ENCODE peak calls at places on chromosomes 7 and 10, in five cellular contexts. One of them, this sample, is unnamed.

GRCh38 chr7:124603066-124603465 is 162.5 kb downstream of the GPR37 start:
- DNase-seq in H9: no peak
- DNase-seq in mesenchymal stem cell: no peak
- DNase-seq in neuronal stem cell: no peak
- DNase-seq in H1: no peak
- DNase-seq in this sample: no peak

GRCh38 chr7:45721949-45722598 is 147.9 kb downstream of the ADCY1 start:
- DNase-seq in H9: peak; percentile 28
- DNase-seq in mesenchymal stem cell: no peak
- DNase-seq in neuronal stem cell: no peak
- DNase-seq in H1: no peak
- DNase-seq in this sample: no peak

GRCh38 chr7:43649755-43650274 is 66.9 kb downstream of the STK17A start:
- DNase-seq in H9: no peak
- DNase-seq in mesenchymal stem cell: peak; percentile 40
- DNase-seq in neuronal stem cell: no peak
- DNase-seq in H1: no peak
- DNase-seq in this sample: no peak

GRCh38 chr7:155233703-155234492 is 63.8 kb upstream of the INSIG1 start:
- DNase-seq in H9: no peak
- DNase-seq in mesenchymal stem cell: no peak
- DNase-seq in neuronal stem cell: no peak
- DNase-seq in H1: no peak
- DNase-seq in this sample: peak; percentile 39

GRCh38 chr10:123986736-123987135 is 95.1 kb upstream of the CPXM2 start:
- DNase-seq in H9: no peak
- DNase-seq in mesenchymal stem cell: no peak
- DNase-seq in neuronal stem cell: no peak
- DNase-seq in H1: no peak
- DNase-seq in this sample: no peak

GRCh38 chr7:36127075-36127740 is 25.8 kb upstream of the EEPD1 start:
- DNase-seq in H9: no peak
- DNase-seq in mesenchymal stem cell: peak; percentile 34
- DNase-seq in neuronal stem cell: no peak
- DNase-seq in H1: no peak
- DNase-seq in this sample: no peak

GRCh38 chr7:1432411-1433082 is 26.7 kb downstream of the MICALL2 start:
- DNase-seq in H9: peak; percentile 71
- DNase-seq in mesenchymal stem cell: peak; percentile 56
- DNase-seq in neuronal stem cell: peak; percentile 78
- DNase-seq in H1: peak; percentile 97
- DNase-seq in this sample: peak; percentile 84

GRCh38 chr7:48154792-48155413 is 16.4 kb upstream of the ABCA13 start:
- DNase-seq in H9: no peak
- DNase-seq in mesenchymal stem cell: peak; percentile 61
- DNase-seq in neuronal stem cell: no peak
- DNase-seq in H1: no peak
- DNase-seq in this sample: peak; percentile 77

GRCh38 chr10:91287276-91287675 is 66.8 kb downstream of the PCGF5 start:
- DNase-seq in H9: no peak
- DNase-seq in mesenchymal stem cell: no peak
- DNase-seq in neuronal stem cell: no peak
- DNase-seq in H1: no peak
- DNase-seq in this sample: no peak

GRCh38 chr7:149559711-149560110 is 62.1 kb upstream of the ZNF746 start:
- DNase-seq in H9: no peak
- DNase-seq in mesenchymal stem cell: peak; percentile 56
- DNase-seq in neuronal stem cell: no peak
- DNase-seq in H1: no peak
- DNase-seq in this sample: peak; percentile 73

GRCh38 chr10:96043895-96044580 is 655 bp downstream of the CCNJ start:
- DNase-seq in H9: peak; percentile 49
- DNase-seq in mesenchymal stem cell: peak; percentile 69
- DNase-seq in neuronal stem cell: peak; percentile 50
- DNase-seq in H1: peak; percentile 71
- DNase-seq in this sample: peak; percentile 50
- H2AFZ ChIP-seq in H9: no peak overlapping the region
- H2AFZ ChIP-seq in mesenchymal stem cell: peak overlapping the region; percentile 88
- H2AFZ ChIP-seq in neuronal stem cell: peak overlapping the region; percentile 97
- H2AFZ ChIP-seq in H1: no peak overlapping the region
- H2AFZ ChIP-seq in this sample: peak overlapping the region; percentile 96

GRCh38 chr10:107814865-107815487 is 650.5 kb upstream of the SORCS1 start:
- DNase-seq in H9: peak; percentile 70
- DNase-seq in mesenchymal stem cell: peak; percentile 58
- DNase-seq in neuronal stem cell: peak; percentile 56
- DNase-seq in H1: peak; percentile 69
- DNase-seq in this sample: no peak
- H2BK12ac ChIP-seq in H9: no peak overlapping the region
- H2BK12ac ChIP-seq in mesenchymal stem cell: no peak overlapping the region
- H2BK12ac ChIP-seq in neuronal stem cell: no peak overlapping the region
- H2BK12ac ChIP-seq in H1: no peak overlapping the region
- H2BK12ac ChIP-seq in this sample: no peak overlapping the region

GRCh38 chr10:132408823-132409666 is 12.0 kb downstream of the PWWP2B start:
- DNase-seq in H9: no peak
- DNase-seq in mesenchymal stem cell: no peak
- DNase-seq in neuronal stem cell: no peak
- DNase-seq in H1: no peak
- DNase-seq in this sample: peak; percentile 23

GRCh38 chr10:132407243-132407746 is 10.3 kb downstream of the PWWP2B start:
- DNase-seq in H9: no peak
- DNase-seq in mesenchymal stem cell: no peak
- DNase-seq in neuronal stem cell: no peak
- DNase-seq in H1: no peak
- DNase-seq in this sample: peak; percentile 45

GRCh38 chr10:132406750-132407149 is 9.8 kb downstream of the PWWP2B start:
- DNase-seq in H9: no peak
- DNase-seq in mesenchymal stem cell: no peak
- DNase-seq in neuronal stem cell: no peak
- DNase-seq in H1: no peak
- DNase-seq in this sample: no peak

GRCh38 chr10:132408367-132408781 is 11.4 kb downstream of the PWWP2B start:
- DNase-seq in H9: peak; percentile 58
- DNase-seq in mesenchymal stem cell: peak; percentile 52
- DNase-seq in neuronal stem cell: no peak
- DNase-seq in H1: no peak
- DNase-seq in this sample: no peak

GRCh38 chr10:132407846-132408278 is 10.9 kb downstream of the PWWP2B start:
- DNase-seq in H9: peak; percentile 88
- DNase-seq in mesenchymal stem cell: peak; percentile 80
- DNase-seq in neuronal stem cell: no peak
- DNase-seq in H1: peak; percentile 91
- DNase-seq in this sample: peak; percentile 87
- H2AFZ ChIP-seq in H9: no peak overlapping the region
- H2AFZ ChIP-seq in mesenchymal stem cell: no peak overlapping the region
- H2AFZ ChIP-seq in neuronal stem cell: no peak overlapping the region
- H2AFZ ChIP-seq in H1: no peak overlapping the region
- H2AFZ ChIP-seq in this sample: peak overlapping the region; percentile 56

DNA sequence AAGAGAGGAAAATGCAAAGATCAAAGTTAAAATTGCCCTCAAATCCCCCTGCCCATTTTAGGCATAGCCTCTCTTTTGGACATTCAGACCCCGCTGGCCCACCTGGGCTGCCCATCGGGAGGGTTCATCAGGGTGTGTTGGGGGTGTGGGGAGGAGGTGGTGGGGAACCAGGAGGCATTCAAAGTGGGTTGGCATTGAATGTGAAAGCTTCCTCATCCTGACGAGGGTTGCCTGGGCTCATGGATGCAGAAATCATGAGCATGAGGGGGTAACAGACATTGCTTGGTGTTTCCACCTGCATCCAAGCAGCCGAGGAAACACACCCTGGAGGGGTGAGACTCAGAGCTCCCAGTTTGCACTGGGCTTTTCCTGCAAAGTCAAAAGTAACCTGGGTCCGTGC is 20.6 kb downstream of the BTBD16 start:
- DNase-seq in H9: no peak
- DNase-seq in mesenchymal stem cell: no peak
- DNase-seq in neuronal stem cell: no peak
- DNase-seq in H1: no peak
- DNase-seq in this sample: no peak
- H2BK12ac ChIP-seq in H9: no peak overlapping the region
- H2BK12ac ChIP-seq in mesenchymal stem cell: no peak overlapping the region
- H2BK12ac ChIP-seq in neuronal stem cell: no peak overlapping the region
- H2BK12ac ChIP-seq in H1: no peak overlapping the region
- H2BK12ac ChIP-seq in this sample: no peak overlapping the region

GRCh38 chr10:3954615-3955014 is 169.6 kb upstream of the KLF6 start:
- DNase-seq in H9: no peak
- DNase-seq in mesenchymal stem cell: no peak
- DNase-seq in neuronal stem cell: no peak
- DNase-seq in H1: no peak
- DNase-seq in this sample: no peak
- H2AFZ ChIP-seq in H9: no peak overlapping the region
- H2AFZ ChIP-seq in mesenchymal stem cell: no peak overlapping the region
- H2AFZ ChIP-seq in neuronal stem cell: no peak overlapping the region
- H2AFZ ChIP-seq in H1: no peak overlapping the region
- H2AFZ ChIP-seq in this sample: no peak overlapping the region

GRCh38 chr10:13338337-13339128 is 9.6 kb downstream of the SEPHS1 start:
- DNase-seq in H9: no peak
- DNase-seq in mesenchymal stem cell: no peak
- DNase-seq in neuronal stem cell: no peak
- DNase-seq in H1: no peak
- DNase-seq in this sample: no peak
- H2BK12ac ChIP-seq in H9: no peak overlapping the region
- H2BK12ac ChIP-seq in mesenchymal stem cell: no peak overlapping the region
- H2BK12ac ChIP-seq in neuronal stem cell: no peak overlapping the region
- H2BK12ac ChIP-seq in H1: no peak overlapping the region
- H2BK12ac ChIP-seq in this sample: no peak overlapping the region